ENCODE peak calls at places on chromosomes 3 and 15, in seven cellular contexts. N, P, V, E, S, H and L are unnamed samples.

GRCh38 chr3:185709241-185709955 is 115.4 kb downstream of the IGF2BP2 start:
- DNase-seq in N (no peak), P (no peak), V (no peak), E (no peak), S (no peak), H (no peak), L (no peak)

GRCh38 chr3:45568848-45569247 is 25.7 kb upstream of the LIMD1 start:
- DNase-seq in N (no peak), P (no peak), V (no peak), E (no peak), S (no peak), H (no peak), L (no peak)

GRCh38 chr3:71787851-71788405 is 3.0 kb upstream of the PROK2 start:
- DNase-seq in N (no peak), P (no peak), V (no peak), E (no peak), S (no peak), H (no peak), L (no peak)

GRCh38 chr3:117520582-117520981 is 811.0 kb downstream of the TUSC7 start:
- DNase-seq in N (no peak), P (no peak), V (no peak), E (no peak), S (no peak), H (no peak), L (no peak)

GRCh38 chr3:32430900-32431299 is 39.2 kb downstream of the CMTM7 start:
- DNase-seq in N (no peak), P (no peak), V (no peak), E (no peak), S (no peak), H (no peak), L (no peak)

GRCh38 chr3:100400782-100401673 is at the start of the genes LNP1 and TOMM70:
- DNase-seq in N (peak), P (peak), V (peak), E (peak), S (peak), H (peak), L (peak)

GRCh38 chr3:15269091-15269989 is 63.0 kb downstream of the SH3BP5 start:
- DNase-seq in N (peak), P (peak), V (peak), E (peak), S (peak), H (peak), L (peak)

GRCh38 chr15:90364251-90364650 is 12.2 kb downstream of the ZNF774 start:
- DNase-seq in N (no peak), P (no peak), V (peak), E (no peak), S (no peak), H (no peak), L (no peak)

GRCh38 chr15:31501536-31502157 is 175.0 kb downstream of the KLF13 start:
- DNase-seq in N (no peak), P (no peak), V (no peak), E (no peak), S (no peak), H (no peak), L (no peak)

GRCh38 chr3:30342319-30343060 is 263.9 kb upstream of the TGFBR2 start:
- DNase-seq in N (no peak), P (no peak), V (peak), E (peak), S (peak), H (peak), L (peak)

GRCh38 chr3:107796786-107797185 is 274.0 kb downstream of the BBX start:
- DNase-seq in N (no peak), P (no peak), V (peak), E (no peak), S (no peak), H (no peak), L (no peak)

GRCh38 chr3:85304360-85304964 is 345.7 kb downstream of the CADM2 start:
- DNase-seq in N (no peak), P (no peak), V (no peak), E (no peak), S (peak), H (no peak), L (no peak)

GRCh38 chr3:190560284-190560895 is 46.5 kb downstream of the IL1RAP start:
- DNase-seq in N (no peak), P (no peak), V (no peak), E (no peak), S (no peak), H (no peak), L (no peak)

GRCh38 chr3:195855471-195856409 is 44.0 kb upstream of the MUC4 start:
- DNase-seq in N (no peak), P (no peak), V (no peak), E (no peak), S (no peak), H (no peak), L (no peak)

GRCh38 chr3:179082416-179082815 is 10.8 kb upstream of the ZMAT3 start:
- DNase-seq in N (no peak), P (no peak), V (no peak), E (no peak), S (no peak), H (no peak), L (no peak)

GRCh38 chr3:159928692-159929091 is 59.9 kb upstream of the IL12A start:
- DNase-seq in N (no peak), P (no peak), V (peak), E (no peak), S (peak), H (no peak), L (no peak)

GRCh38 chr3:16084887-16085286 is 89.6 kb upstream of the GALNT15 start:
- DNase-seq in N (no peak), P (no peak), V (peak), E (no peak), S (no peak), H (no peak), L (no peak)

GRCh38 chr15:77550275-77551251 is 82.1 kb downstream of the LINGO1 start:
- DNase-seq in N (no peak), P (no peak), V (no peak), E (no peak), S (no peak), H (no peak), L (no peak)

GRCh38 chr3:108283006-108283405 is 13.3 kb upstream of the HHLA2 start:
- DNase-seq in N (no peak), P (no peak), V (no peak), E (no peak), S (no peak), H (no peak), L (no peak)

GRCh38 chr15:89414571-89414970 is 79.9 kb upstream of the POLG start:
- DNase-seq in N (no peak), P (no peak), V (no peak), E (no peak), S (no peak), H (no peak), L (no peak)

GRCh38 chr15:62950455-62950854 is 92.1 kb upstream of the TPM1 start:
- DNase-seq in N (no peak), P (no peak), V (no peak), E (no peak), S (no peak), H (no peak), L (no peak)

GRCh38 chr3:128922804-128923459 is 43.5 kb downstream of the ACAD9 start:
- DNase-seq in N (no peak), P (no peak), V (no peak), E (no peak), S (no peak), H (no peak), L (no peak)

GRCh38 chr3:70606018-70606417 is 293.6 kb upstream of the MDFIC2 start:
- DNase-seq in N (no peak), P (no peak), V (peak), E (no peak), S (no peak), H (no peak), L (no peak)

GRCh38 chr3:44482721-44483120 is 5.3 kb upstream of the ZNF445 start:
- DNase-seq in N (no peak), P (no peak), V (no peak), E (no peak), S (no peak), H (no peak), L (no peak)

GRCh38 chr3:51794202-51794601 is 15.2 kb upstream of the IQCF6 start:
- DNase-seq in N (no peak), P (no peak), V (no peak), E (no peak), S (no peak), H (no peak), L (no peak)

GRCh38 chr15:78533331-78533730 is 6.9 kb upstream of the PSMA4 start:
- DNase-seq in N (no peak), P (no peak), V (no peak), E (no peak), S (no peak), H (no peak), L (no peak)

GRCh38 chr15:51869074-51869425 is 39.6 kb downstream of the TMOD3 start:
- DNase-seq in N (no peak), P (no peak), V (peak), E (peak), S (peak), H (no peak), L (no peak)

GRCh38 chr15:25849431-25849921 is 13.7 kb downstream of the ATP10A start:
- DNase-seq in N (no peak), P (no peak), V (no peak), E (no peak), S (no peak), H (no peak), L (no peak)

GRCh38 chr3:13086594-13086993 is 13.4 kb upstream of the IQSEC1 start:
- DNase-seq in N (no peak), P (no peak), V (no peak), E (no peak), S (no peak), H (no peak), L (no peak)

GRCh38 chr3:31196881-31197364 is 302.5 kb upstream of the GADL1 start:
- DNase-seq in N (peak), P (no peak), V (no peak), E (no peak), S (no peak), H (no peak), L (no peak)

GRCh38 chr3:134839990-134840389 is 44.9 kb downstream of the EPHB1 start:
- DNase-seq in N (no peak), P (no peak), V (no peak), E (no peak), S (no peak), H (no peak), L (no peak)

GRCh38 chr3:71903141-71903540 is 118.2 kb upstream of the PROK2 start:
- DNase-seq in N (no peak), P (no peak), V (no peak), E (no peak), S (no peak), H (no peak), L (peak)

GRCh38 chr15:46956456-46956855 is 760.8 kb upstream of the SEMA6D start:
- DNase-seq in N (no peak), P (no peak), V (no peak), E (no peak), S (no peak), H (peak), L (no peak)

GRCh38 chr15:46961795-46962194 is 755.5 kb upstream of the SEMA6D start:
- DNase-seq in N (no peak), P (no peak), V (no peak), E (no peak), S (no peak), H (no peak), L (no peak)
- TF ChIP-seq POLR2A in N (no peak), P (no peak), V (no peak), E (no peak), S (no peak), H (no peak), L (no peak)

DNA sequence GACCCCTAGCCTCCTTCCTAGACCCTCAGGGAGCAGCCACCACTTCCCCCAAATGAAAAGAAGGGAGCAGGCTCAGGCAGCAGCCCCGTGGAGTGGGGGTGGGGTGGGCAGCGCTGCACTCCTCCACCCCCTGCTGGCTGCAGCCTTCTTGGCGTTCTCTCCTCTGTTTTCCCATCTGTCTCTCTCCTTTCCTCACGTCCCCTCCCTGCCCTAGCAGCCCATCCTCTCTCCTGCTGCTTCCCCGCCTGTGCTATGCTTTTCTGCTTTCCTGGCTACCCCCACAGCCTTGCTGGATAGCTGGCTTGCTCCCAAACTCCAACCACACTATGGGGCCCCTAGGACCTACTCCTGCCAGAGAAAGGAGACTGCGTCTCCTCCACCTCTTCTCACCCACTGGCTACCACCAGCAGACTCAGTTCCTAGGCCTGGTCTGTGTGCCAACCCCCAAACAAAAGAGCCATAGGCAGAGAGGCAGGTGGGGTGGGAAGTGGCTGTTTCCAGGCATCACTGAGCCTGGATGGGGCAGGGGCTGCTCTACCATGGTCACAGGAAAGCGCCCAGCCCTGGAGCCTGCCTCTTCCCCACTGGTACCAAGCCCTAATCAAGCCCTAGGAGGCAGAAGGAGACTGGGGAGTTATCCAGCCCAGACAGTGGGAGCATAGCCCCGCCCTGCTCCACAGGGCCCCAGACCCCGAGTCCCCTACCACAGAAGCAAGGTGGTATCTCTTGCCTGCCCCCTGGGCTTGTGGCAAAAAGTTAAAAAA is 3.4 kb upstream of the DISP2 start:
- DNase-seq in N (peak), P (no peak), V (peak), E (no peak), S (peak), H (no peak), L (no peak)
- TF ChIP-seq CTCF in N (no peak), P (no peak), V (peak), E (peak), S (no peak), H (peak), L (no peak)

DNA sequence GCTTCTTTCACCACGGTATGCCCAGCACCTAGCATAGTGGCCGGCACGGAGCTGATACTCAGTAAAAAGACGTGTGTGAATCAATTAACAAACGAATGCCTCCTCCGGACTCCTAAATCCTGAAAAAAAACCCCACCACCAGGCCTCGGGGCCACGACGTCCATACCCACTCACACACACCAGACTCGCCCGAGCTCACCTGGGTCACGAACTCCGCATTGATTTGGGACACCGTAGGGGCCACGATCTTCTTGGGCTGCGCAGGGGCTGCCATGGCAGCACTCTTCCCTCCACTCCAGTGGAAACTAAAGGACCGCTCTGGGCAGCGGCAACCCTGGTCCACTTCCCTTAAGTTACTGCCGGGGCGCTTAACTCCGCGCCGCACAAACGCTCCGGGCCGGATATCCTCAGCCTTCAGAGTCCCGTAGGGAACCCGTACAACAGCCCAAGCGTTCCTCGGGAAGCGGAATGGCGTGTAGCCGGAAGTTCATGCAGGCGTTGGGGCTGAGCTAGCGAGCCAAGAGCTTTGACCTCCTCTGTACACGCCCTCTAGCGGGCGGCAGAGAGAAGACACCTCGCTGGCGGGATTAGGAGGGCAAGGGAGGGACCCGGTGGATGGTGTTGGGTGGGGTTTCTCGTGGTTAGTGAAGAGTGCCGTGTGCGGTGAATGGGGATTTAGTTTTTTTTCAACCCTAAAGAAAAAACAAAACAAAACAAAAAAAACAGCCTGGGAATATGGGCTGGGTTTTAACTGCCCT is at the start of gene AQR:
- DNase-seq in N (peak), P (peak), V (peak), E (peak), S (peak), H (peak), L (peak)
- TF ChIP-seq POLR2A in N (peak), P (peak), V (peak), E (peak), S (peak), H (no peak), L (peak)

GRCh38 chr3:197450295-197450694 is 105.5 kb downstream of the BDH1 start:
- DNase-seq in N (no peak), P (no peak), V (no peak), E (no peak), S (no peak), H (no peak), L (no peak)

GRCh38 chr3:197456271-197457091 is 99.3 kb downstream of the BDH1 start:
- DNase-seq in N (peak), P (peak), V (peak), E (peak), S (peak), H (peak), L (peak)

GRCh38 chr3:197458906-197459470 is 96.8 kb downstream of the BDH1 start:
- DNase-seq in N (no peak), P (no peak), V (no peak), E (no peak), S (no peak), H (no peak), L (no peak)

GRCh38 chr3:197458179-197458707 is 97.5 kb downstream of the BDH1 start:
- DNase-seq in N (no peak), P (no peak), V (no peak), E (no peak), S (peak), H (no peak), L (no peak)

DNA sequence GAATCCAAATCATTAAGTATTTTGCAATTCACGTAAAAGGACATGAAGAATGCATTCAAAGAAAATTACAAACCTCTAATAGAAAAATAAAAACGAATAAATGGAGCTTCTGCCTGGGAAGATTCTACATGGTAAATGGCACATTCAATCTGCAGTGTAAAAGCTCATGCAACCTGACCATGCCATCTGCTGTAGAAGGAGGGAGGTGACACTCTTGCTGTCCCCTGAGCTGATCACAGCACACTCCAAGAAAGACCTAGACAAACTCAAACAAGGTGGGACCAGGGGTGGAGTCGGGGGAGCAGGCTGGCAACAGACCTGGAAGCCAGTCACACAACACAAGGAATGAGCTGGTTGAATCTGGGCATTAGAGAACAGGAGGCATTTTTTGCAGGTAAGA is 101.8 kb downstream of the BDH1 start:
- DNase-seq in N (no peak), P (no peak), V (no peak), E (peak), S (no peak), H (no peak), L (no peak)
- TF ChIP-seq CTCF in N (no peak), P (no peak), V (no peak), E (peak), S (peak), H (peak), L (no peak)

DNA sequence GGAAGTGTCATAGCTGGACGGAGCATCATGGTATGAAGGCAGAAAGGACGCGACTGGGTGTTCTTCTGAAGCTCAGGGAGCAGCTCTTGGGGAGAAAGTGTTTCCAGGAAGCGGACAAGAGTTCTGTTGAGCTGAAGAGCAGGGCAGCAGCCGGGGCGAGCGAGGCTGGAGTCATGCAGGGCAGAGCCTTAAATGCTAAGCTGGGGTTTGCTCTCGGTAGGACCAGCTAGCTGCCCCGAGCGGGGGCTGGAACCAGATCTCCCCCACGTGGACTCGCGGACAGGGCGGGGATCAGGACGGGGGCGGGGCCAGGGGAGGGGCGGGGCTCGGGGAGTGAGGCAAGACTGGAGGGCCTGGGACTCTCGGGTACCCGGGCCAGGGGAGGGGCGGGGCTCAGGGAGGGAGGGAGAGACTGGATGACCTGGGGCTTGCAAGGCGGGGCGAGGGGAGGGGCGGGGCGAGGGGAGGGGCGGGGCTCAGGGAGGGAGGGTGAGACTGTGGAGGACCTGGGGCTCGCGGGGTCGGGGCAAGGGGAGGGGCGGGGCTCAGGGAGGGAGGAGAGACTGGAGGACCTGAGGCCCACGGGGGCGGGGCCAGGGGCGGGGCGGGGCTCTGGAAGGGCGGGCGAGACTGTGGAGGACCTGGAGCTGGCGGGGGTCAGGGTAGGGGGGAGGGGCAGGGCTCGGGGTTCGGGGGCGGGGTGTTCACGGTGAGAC is 461 bp upstream of the FAH start:
- DNase-seq in N (peak), P (peak), V (peak), E (peak), S (peak), H (peak), L (peak)
- TF ChIP-seq POLR2A in N (no peak), P (no peak), V (no peak), E (no peak), S (peak), H (no peak), L (no peak)

DNA sequence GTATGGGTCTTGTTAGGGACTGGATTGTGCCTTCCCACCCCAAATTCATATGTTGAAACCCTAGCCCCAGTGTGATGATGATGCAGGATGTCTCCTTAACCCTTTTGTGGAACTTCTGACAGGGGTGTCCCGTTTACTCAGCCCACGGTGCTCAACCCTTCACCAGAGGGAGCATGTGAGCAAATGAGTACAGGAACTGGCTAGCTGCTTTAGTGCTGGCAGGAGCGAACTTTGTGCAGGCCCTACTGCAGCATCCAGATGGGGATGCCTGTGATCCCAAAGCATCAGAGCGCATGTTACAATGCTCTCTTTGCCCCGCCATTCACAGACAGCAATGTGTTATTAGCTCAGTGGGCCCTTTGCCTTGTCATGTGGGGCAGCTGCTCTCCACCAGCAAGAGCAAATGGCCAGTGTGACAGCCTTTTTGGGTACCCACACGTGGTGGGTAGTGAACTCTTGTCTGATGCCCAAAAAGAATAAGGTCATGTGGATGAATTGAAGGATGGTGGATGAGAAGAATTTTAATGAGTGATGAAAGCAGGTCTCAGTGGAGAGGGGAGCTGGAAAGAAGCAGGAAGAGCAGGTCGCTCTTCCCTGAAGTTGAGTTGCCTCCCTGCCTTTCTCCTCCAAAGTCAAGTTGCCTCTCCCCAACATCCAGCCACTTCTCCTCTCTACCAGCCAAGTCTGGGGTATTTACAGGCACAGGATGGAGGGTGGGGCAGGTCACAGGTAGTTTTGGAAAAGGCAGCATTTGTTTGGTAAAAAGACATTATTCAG is 63.3 kb upstream of the STRIT1 start:
- DNase-seq in N (no peak), P (no peak), V (no peak), E (no peak), S (peak), H (no peak), L (no peak)
- TF ChIP-seq CTCF in N (no peak), P (no peak), V (no peak), E (no peak), S (no peak), H (no peak), L (no peak)